ENCODE peak calls at places on chromosomes 6 and 20, in six cellular contexts. E is sigmoid colon, U is tibial nerve, T is stomach, O is transverse colon, Y is A549. L is an unnamed sample.

GRCh38 chr20:4581838-4582237 is 139.9 kb upstream of the PRND start:
- DNase-seq in U (no peak), E (no peak), Y (no peak), O (no peak), T (no peak), L (peak)

GRCh38 chr20:51584116-51584515 is 41.6 kb upstream of the NFATC2 start:
- DNase-seq in T (no peak), Y (no peak), E (no peak), U (no peak), O (no peak), L (no peak)

GRCh38 chr6:50096267-50096666 is 46.5 kb upstream of the DEFB112 start:
- DNase-seq in T (no peak), O (no peak), E (no peak), Y (no peak), U (no peak), L (no peak)

GRCh38 chr20:1338801-1339200 is 9.9 kb upstream of the SDCBP2 start:
- DNase-seq in O (no peak), Y (no peak), T (no peak), E (no peak), U (no peak), L (peak)

GRCh38 chr6:5905431-5906339 is 101.0 kb downstream of the NRN1 start:
- DNase-seq in U (peak), Y (no peak), T (peak), O (peak), E (peak), L (no peak)

GRCh38 chr20:20065366-20065765 is 13.0 kb downstream of the CFAP61 start:
- DNase-seq in U (no peak), T (no peak), O (no peak), Y (no peak), E (no peak), L (no peak)

GRCh38 chr6:110018486-110018885 is 40.4 kb downstream of the GPR6 start:
- DNase-seq in O (no peak), U (no peak), Y (no peak), E (no peak), T (no peak), L (no peak)

GRCh38 chr20:61604494-61604893 is 352.4 kb downstream of the CDH4 start:
- DNase-seq in T (no peak), E (no peak), O (no peak), U (no peak), Y (no peak), L (no peak)

GRCh38 chr20:9202440-9203080 is 133.7 kb downstream of the PLCB4 start:
- DNase-seq in T (no peak), O (no peak), U (no peak), E (no peak), Y (no peak), L (peak)

GRCh38 chr6:64100702-64101101 is 465.1 kb downstream of the PHF3 start:
- DNase-seq in T (no peak), E (no peak), O (no peak), Y (no peak), U (no peak), L (no peak)

GRCh38 chr6:150345786-150346185 is 23.0 kb upstream of the IYD start:
- DNase-seq in T (no peak), O (no peak), E (no peak), Y (no peak), U (no peak), L (no peak)

GRCh38 chr6:46137387-46137786 is 7.6 kb downstream of the ENPP4 start:
- DNase-seq in T (no peak), O (no peak), U (no peak), Y (no peak), E (no peak), L (no peak)

GRCh38 chr20:61052796-61053442 is 199.1 kb upstream of the CDH4 start:
- DNase-seq in T (no peak), U (no peak), Y (no peak), O (no peak), E (no peak), L (no peak)

GRCh38 chr6:81088133-81088532 is 664.3 kb downstream of the TENT5A start:
- DNase-seq in O (no peak), U (no peak), T (no peak), Y (no peak), E (no peak), L (no peak)

GRCh38 chr6:31540640-31541039 is 1.2 kb downstream of the DDX39B start:
- DNase-seq in Y (no peak), O (no peak), E (no peak), T (no peak), U (no peak), L (no peak)

GRCh38 chr6:115969930-115970273 is 90.8 kb downstream of the FRK start:
- DNase-seq in E (no peak), O (no peak), Y (no peak), U (no peak), T (no peak), L (no peak)

GRCh38 chr20:58557713-58558335 is 42.6 kb upstream of the APCDD1L start:
- DNase-seq in T (no peak), E (peak), O (no peak), Y (no peak), U (no peak), L (no peak)

GRCh38 chr6:167815296-167815980 is 11.3 kb upstream of the AFDN start:
- DNase-seq in T (no peak), Y (no peak), U (no peak), E (no peak), O (no peak), L (no peak)

GRCh38 chr6:74284266-74284665 is 588.3 kb downstream of the CD109 start:
- DNase-seq in Y (no peak), E (no peak), T (no peak), U (no peak), O (no peak), L (no peak)

GRCh38 chr6:74282143-74282689 is 586.2 kb downstream of the CD109 start:
- DNase-seq in U (no peak), T (no peak), O (no peak), E (peak), Y (no peak), L (no peak)

GRCh38 chr6:74277749-74278148 is 581.7 kb downstream of the CD109 start:
- DNase-seq in E (no peak), U (no peak), Y (no peak), O (no peak), T (no peak), L (no peak)

GRCh38 chr6:74280130-74280692 is 584.2 kb downstream of the CD109 start:
- DNase-seq in Y (no peak), T (no peak), O (no peak), U (no peak), E (no peak), L (no peak)
- TF ChIP-seq EP300 in Y (no peak), T (no peak), O (no peak), U (no peak), E (no peak), L (no peak)

DNA sequence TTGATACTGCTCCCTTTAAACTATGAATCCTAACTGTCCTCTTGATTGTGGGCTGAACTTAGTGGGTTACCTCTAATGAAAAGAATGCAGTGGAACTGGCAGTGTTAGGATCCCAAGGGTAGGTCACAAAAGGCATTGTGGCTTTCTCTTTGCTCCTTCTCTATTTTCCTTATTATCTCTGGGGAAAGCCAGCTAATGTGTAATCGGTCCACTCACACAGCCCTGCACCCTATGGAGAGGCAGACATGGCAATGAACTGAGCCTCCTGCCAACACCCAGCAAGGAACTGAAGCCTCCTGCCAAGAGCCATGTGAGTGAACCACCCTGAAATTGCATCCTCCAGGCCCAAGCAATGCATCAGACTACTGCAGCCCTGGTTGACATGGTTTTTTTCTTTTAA is 24.6 kb upstream of the ZNF133 start:
- DNase-seq in T (peak), U (no peak), Y (no peak), O (peak), E (no peak), L (no peak)
- TF ChIP-seq EP300 in T (no peak), U (no peak), Y (no peak), O (no peak), E (no peak), L (no peak)

DNA sequence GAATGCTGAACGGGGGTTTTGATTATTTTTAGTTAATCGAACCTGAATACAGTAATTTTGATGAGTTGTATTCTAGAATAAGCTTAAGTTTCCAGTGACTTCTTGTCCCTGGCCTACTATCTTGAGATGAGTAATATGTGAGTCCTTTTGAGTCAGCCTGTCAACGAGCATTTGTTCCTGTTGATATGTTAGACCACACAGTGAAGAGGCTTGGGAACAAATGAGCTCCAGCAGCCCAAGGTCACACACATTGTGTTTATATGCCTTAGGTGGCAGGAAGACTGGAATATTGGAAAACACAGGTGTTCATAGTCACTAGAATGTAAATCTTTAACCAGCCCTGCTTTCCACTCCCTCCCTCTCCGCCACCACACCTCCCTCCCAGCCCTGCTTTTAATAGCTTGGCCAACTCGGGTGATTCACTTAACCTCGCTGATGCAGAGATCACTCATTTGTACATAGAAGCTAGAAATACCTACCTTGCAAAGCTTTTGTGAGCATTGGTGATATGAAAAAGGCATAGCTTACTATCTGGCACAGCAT is 9.1 kb downstream of the SMPDL3A start:
- DNase-seq in U (no peak), Y (peak), O (peak), E (no peak), T (peak), L (no peak)
- TF ChIP-seq EP300 in U (no peak), Y (no peak), O (no peak), E (no peak), T (no peak), L (no peak)

GRCh38 chr6:47187108-47187507 is 122.6 kb downstream of the TNFRSF21 start:
- DNase-seq in T (no peak), E (no peak), O (no peak), U (no peak), Y (no peak), L (no peak)

GRCh38 chr6:47187883-47188587 is 121.7 kb downstream of the TNFRSF21 start:
- DNase-seq in Y (no peak), O (peak), E (no peak), U (no peak), T (no peak), L (no peak)

DNA sequence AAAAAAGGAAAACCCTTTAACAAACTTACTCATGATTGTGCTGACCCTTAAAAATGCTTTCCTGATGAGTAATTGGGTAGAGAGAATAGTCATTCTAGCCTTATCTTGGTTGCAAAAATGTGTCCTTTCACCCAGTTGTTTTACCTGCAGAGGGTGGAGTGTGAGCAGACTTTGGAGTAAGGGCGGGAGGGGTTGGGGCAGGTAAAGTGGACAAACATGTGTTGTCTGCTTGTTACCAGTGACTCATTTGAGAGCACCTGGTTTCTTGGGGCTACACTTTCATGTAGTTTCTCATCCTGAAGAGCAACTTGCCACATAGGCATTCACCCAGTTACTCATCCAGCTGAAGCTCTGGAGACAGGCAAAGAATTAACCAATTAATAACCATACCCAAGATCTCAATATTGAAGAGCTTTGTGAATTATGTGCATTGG is 121.1 kb downstream of the TNFRSF21 start:
- DNase-seq in T (peak), O (peak), U (no peak), E (no peak), Y (no peak), L (no peak)
- TF ChIP-seq EP300 in T (no peak), O (peak), U (no peak), E (no peak), Y (no peak), L (no peak)

DNA sequence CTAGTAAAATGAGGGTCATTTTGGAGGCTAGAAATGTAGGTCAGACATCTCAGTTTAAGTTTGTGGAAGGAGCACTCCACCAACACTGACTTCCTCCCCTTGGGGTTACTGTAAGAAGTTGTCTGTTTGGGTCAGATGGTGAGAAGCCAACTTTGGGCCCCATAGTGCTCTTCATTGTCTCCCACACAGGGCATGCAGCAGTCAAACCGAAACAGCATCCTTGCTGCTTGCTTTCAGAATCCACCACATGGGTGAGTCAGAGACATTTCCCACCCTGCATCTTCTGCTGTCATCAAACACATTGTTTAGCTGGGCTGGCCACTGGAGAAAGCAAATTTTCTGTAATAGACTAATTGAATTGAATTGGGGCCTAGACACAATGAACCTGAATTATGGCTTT is 16.8 kb downstream of the IL17F start:
- DNase-seq in E (no peak), O (no peak), U (no peak), T (no peak), Y (no peak), L (no peak)
- TF ChIP-seq EP300 in E (no peak), O (no peak), U (no peak), T (no peak), Y (no peak), L (no peak)

GRCh38 chr6:4402477-4402976 is 267.2 kb upstream of the ECI2 start:
- DNase-seq in O (no peak), E (no peak), T (no peak), Y (peak), U (no peak), L (no peak)
- TF ChIP-seq EP300 in O (no peak), E (no peak), T (no peak), Y (no peak), U (no peak), L (no peak)